ENCODE peak calls at places on chromosomes 1 and 21, in five cellular contexts. One of them, this sample, is unnamed. For H3K9me3, the result is how much of the 10 kb centered on the place peaks cover.

GRCh38 chr21:26972131-26972707 is 5.3 kb upstream of the ADAMTS5 start:
- DNase-seq in heart left ventricle: no peak
- DNase-seq in transverse colon: no peak
- DNase-seq in ovary: no peak
- DNase-seq in HCT116: no peak
- DNase-seq in this sample: no peak

GRCh38 chr1:204084247-204084772 is 11.4 kb downstream of the SOX13 start:
- DNase-seq in ovary: no peak
- DNase-seq in HCT116: no peak
- DNase-seq in transverse colon: peak
- DNase-seq in heart left ventricle: no peak
- DNase-seq in this sample: peak

GRCh38 chr1:221987860-221988520 is 246.1 kb upstream of the DUSP10 start:
- DNase-seq in ovary: no peak
- DNase-seq in heart left ventricle: no peak
- DNase-seq in HCT116: no peak
- DNase-seq in transverse colon: no peak
- DNase-seq in this sample: no peak

GRCh38 chr1:1292442-1292779 is 12.2 kb downstream of the SCNN1D start:
- DNase-seq in heart left ventricle: no peak
- DNase-seq in HCT116: no peak
- DNase-seq in ovary: no peak
- DNase-seq in transverse colon: no peak
- DNase-seq in this sample: no peak

GRCh38 chr1:162943627-162944026 is 82.7 kb upstream of the CCDC190 start:
- DNase-seq in ovary: no peak
- DNase-seq in HCT116: no peak
- DNase-seq in transverse colon: no peak
- DNase-seq in heart left ventricle: no peak
- DNase-seq in this sample: no peak

GRCh38 chr1:219130536-219130935 is 43.1 kb upstream of the LYPLAL1 start:
- DNase-seq in ovary: no peak
- DNase-seq in HCT116: no peak
- DNase-seq in heart left ventricle: no peak
- DNase-seq in transverse colon: no peak
- DNase-seq in this sample: no peak

GRCh38 chr1:190452272-190452848 is 25.3 kb downstream of the BRINP3 start:
- DNase-seq in ovary: no peak
- DNase-seq in heart left ventricle: no peak
- DNase-seq in transverse colon: no peak
- DNase-seq in HCT116: no peak
- DNase-seq in this sample: no peak

GRCh38 chr1:154404511-154404931 is 622 bp upstream of the IL6R start:
- DNase-seq in ovary: no peak
- DNase-seq in HCT116: no peak
- DNase-seq in heart left ventricle: no peak
- DNase-seq in transverse colon: no peak
- DNase-seq in this sample: no peak

GRCh38 chr1:155171836-155172731 is 1.0 kb downstream of the KRTCAP2 start:
- DNase-seq in heart left ventricle: peak
- DNase-seq in transverse colon: no peak
- DNase-seq in HCT116: no peak
- DNase-seq in ovary: no peak
- DNase-seq in this sample: no peak

GRCh38 chr1:53410691-53411090 is 48.5 kb upstream of the DMRTB1 start:
- DNase-seq in transverse colon: no peak
- DNase-seq in HCT116: no peak
- DNase-seq in heart left ventricle: no peak
- DNase-seq in ovary: no peak
- DNase-seq in this sample: no peak

GRCh38 chr1:112508242-112509004 is at the start of gene WNT2B:
- DNase-seq in transverse colon: peak
- DNase-seq in HCT116: no peak
- DNase-seq in ovary: peak
- DNase-seq in heart left ventricle: no peak
- DNase-seq in this sample: no peak

GRCh38 chr21:17146426-17146825 is 366.4 kb upstream of the CXADR start:
- DNase-seq in ovary: no peak
- DNase-seq in transverse colon: no peak
- DNase-seq in heart left ventricle: no peak
- DNase-seq in HCT116: no peak
- DNase-seq in this sample: no peak

GRCh38 chr1:110307239-110307974 is 31.8 kb upstream of the RBM15 start:
- DNase-seq in heart left ventricle: no peak
- DNase-seq in transverse colon: no peak
- DNase-seq in ovary: no peak
- DNase-seq in HCT116: no peak
- DNase-seq in this sample: no peak

GRCh38 chr1:162631546-162632233 is 574 bp upstream of the DDR2 start:
- DNase-seq in HCT116: no peak
- DNase-seq in heart left ventricle: peak
- DNase-seq in transverse colon: no peak
- DNase-seq in ovary: peak
- DNase-seq in this sample: no peak

GRCh38 chr1:159162511-159163265 is 8.7 kb upstream of the CADM3 start:
- DNase-seq in HCT116: no peak
- DNase-seq in heart left ventricle: no peak
- DNase-seq in ovary: no peak
- DNase-seq in transverse colon: no peak
- DNase-seq in this sample: no peak

GRCh38 chr1:119188926-119189325 is 48.5 kb upstream of the WARS2 start:
- DNase-seq in transverse colon: no peak
- DNase-seq in HCT116: no peak
- DNase-seq in heart left ventricle: no peak
- DNase-seq in ovary: no peak
- DNase-seq in this sample: no peak

GRCh38 chr1:30572192-30572591 is 151.2 kb downstream of the MATN1 start:
- DNase-seq in HCT116: no peak
- DNase-seq in ovary: no peak
- DNase-seq in heart left ventricle: no peak
- DNase-seq in transverse colon: no peak
- DNase-seq in this sample: no peak

GRCh38 chr1:245007686-245008085 is 143.3 kb upstream of the HNRNPU start:
- DNase-seq in transverse colon: no peak
- DNase-seq in heart left ventricle: no peak
- DNase-seq in ovary: no peak
- DNase-seq in HCT116: no peak
- DNase-seq in this sample: no peak

GRCh38 chr1:108357802-108358201 is 92.3 kb upstream of the NBPF6 start:
- DNase-seq in heart left ventricle: no peak
- DNase-seq in HCT116: no peak
- DNase-seq in ovary: no peak
- DNase-seq in transverse colon: no peak
- DNase-seq in this sample: no peak

GRCh38 chr1:199312626-199313025 is 673.8 kb downstream of the PTPRC start:
- DNase-seq in ovary: no peak
- DNase-seq in HCT116: no peak
- DNase-seq in transverse colon: no peak
- DNase-seq in heart left ventricle: no peak
- DNase-seq in this sample: no peak

GRCh38 chr1:60388092-60388987 is 314.8 kb upstream of the C1orf87 start:
- DNase-seq in transverse colon: no peak
- DNase-seq in HCT116: no peak
- DNase-seq in heart left ventricle: no peak
- DNase-seq in ovary: no peak
- DNase-seq in this sample: no peak

GRCh38 chr1:193103759-193104495 is 1.3 kb downstream of the GLRX2 start:
- DNase-seq in heart left ventricle: no peak
- DNase-seq in HCT116: no peak
- DNase-seq in transverse colon: no peak
- DNase-seq in ovary: no peak
- DNase-seq in this sample: no peak

DNA sequence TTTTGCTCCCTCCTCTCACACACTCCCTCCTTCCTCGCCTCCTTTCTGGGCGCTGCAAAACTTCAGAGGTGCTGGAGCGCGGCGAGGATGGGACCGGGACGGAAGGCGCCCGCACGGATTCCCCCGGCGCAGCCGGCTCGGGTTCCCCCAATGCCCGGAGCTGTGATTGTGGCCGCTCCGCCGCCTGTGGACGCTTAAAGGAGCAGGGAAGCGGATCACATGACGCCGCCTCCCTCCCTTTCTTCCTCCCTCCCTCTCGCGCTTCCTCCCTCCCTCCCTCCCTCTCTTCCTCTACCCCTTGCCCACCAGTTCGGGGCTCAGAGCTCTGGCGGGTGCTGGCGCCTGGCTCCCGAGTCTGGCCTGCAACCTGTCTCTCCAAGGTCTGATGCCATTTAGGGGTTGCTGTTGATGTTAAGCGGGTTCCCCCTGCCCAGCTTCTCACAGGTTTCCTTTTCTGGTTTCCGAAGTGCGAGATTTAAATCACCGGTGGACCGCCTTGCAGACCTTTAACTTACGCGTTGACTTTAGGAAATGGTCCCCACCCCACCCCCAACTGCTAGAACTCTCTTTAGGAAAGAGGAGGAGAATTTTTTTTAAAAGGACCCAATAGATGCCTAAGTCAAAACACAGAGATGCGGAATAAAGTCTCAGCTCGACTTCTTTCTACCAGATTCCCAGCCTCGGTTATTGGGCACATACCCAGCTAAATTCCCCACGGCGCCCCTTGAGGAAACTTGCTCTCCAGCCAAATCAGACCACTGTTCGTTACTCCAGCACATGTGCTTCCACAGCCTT is at the start of gene WLS:
- DNase-seq in ovary: peak
- DNase-seq in transverse colon: peak
- DNase-seq in HCT116: peak
- DNase-seq in heart left ventricle: peak
- DNase-seq in this sample: peak
- TF ChIP-seq POLR2A in ovary: peak
- TF ChIP-seq POLR2A in transverse colon: peak
- TF ChIP-seq POLR2A in HCT116: peak
- TF ChIP-seq POLR2A in heart left ventricle: peak
- TF ChIP-seq POLR2A in this sample: peak

GRCh38 chr1:247165674-247166073 is 6.1 kb downstream of the ZNF124 start:
- DNase-seq in ovary: no peak
- DNase-seq in transverse colon: no peak
- DNase-seq in heart left ventricle: no peak
- DNase-seq in HCT116: no peak
- DNase-seq in this sample: no peak

DNA sequence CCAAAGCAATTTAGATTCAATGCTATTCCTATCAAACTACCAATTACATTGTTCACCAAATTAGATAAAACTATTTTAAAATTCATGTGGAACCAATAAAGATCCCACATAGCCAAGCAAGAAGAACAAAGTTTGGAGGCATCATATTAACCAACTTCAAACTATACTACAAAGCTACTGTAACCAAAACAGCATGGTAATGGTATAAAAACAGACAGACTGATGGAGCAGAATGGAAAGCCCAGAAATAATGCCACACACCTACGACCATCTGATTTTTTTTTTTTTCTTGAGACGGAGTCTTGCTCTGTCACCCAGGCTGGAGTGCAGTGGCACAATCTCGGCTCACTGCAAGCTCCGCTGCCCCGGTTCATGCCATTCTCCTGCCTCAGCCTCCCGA is 7.1 kb downstream of the ZNF124 start:
- DNase-seq in HCT116: no peak
- DNase-seq in heart left ventricle: no peak
- DNase-seq in transverse colon: no peak
- DNase-seq in ovary: no peak
- DNase-seq in this sample: no peak
- H3K9me3 ChIP-seq in HCT116: under half
- H3K9me3 ChIP-seq in heart left ventricle: half or more
- H3K9me3 ChIP-seq in transverse colon: half or more
- H3K9me3 ChIP-seq in ovary: under half
- H3K9me3 ChIP-seq in this sample: under half

DNA sequence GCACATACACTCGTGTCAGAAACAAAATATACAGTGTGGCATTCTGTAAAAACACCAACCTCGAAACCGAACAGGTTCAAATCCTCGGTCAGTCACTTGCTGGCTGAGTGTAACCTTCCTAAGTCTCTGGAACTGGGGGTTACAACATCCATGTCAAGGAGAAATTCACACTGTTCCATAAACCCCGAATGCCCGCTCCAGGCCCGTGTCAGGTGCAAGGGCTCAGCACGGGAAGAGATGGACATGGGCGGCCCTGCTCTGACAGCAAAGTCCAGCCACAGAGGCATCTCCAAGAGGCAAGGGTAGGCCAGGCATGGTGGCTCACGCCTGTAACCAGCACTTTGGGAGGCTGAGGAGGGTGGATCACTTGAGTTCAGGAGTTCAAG is 79.5 kb downstream of the SLC66A1 start:
- DNase-seq in heart left ventricle: no peak
- DNase-seq in HCT116: no peak
- DNase-seq in transverse colon: no peak
- DNase-seq in ovary: no peak
- DNase-seq in this sample: no peak
- TF ChIP-seq CTCF in heart left ventricle: no peak
- TF ChIP-seq CTCF in HCT116: no peak
- TF ChIP-seq CTCF in transverse colon: no peak
- TF ChIP-seq CTCF in ovary: no peak
- TF ChIP-seq CTCF in this sample: no peak

DNA sequence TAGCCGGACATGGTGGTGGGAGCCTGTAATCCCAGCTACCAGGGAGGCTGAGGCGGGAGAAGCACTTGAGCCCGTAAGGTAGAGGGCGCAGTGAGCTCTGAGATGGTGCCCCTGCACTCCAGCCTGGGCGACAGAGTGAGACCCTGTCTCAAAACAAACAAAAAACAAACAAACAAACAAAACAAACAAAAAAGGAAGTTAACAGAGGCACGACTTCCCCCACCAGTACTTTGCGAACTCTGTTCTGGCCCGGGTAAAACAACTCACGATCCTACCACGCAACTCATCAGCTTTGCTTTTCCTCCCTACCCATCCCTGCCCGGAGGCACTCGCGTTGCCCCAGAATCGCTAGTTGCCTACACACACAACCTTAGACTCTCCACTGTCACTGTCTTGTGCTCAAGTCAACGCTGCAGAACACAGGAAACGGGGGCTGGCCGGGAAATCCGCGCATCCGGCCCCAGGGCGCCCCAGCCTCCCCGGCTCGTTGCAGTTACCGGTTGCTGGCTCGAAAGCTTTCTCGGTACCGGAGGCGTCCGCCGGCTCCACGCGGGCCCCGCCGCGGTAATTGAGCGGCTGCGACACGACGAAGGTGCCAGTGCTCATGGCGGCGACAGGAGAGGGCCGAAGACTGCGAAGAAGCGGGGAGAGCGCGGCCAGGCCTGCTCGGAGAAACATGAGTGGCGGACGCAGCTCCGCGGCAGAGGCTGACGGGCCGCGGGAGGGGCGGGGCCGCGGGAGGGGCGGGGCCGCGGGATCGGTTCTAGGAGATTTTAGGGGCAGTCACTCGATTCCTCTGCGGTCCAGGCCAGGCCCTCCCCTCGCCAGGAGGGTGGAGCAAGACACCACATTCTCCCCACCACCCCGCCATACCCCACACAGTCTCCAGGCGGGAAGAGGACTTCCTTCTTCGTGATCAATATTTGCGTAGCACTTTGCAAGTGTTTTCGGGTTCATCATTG is at the start of gene ALDH9A1:
- DNase-seq in HCT116: peak
- DNase-seq in ovary: peak
- DNase-seq in heart left ventricle: peak
- DNase-seq in transverse colon: peak
- DNase-seq in this sample: peak
- TF ChIP-seq POLR2A in HCT116: peak
- TF ChIP-seq POLR2A in ovary: peak
- TF ChIP-seq POLR2A in heart left ventricle: peak
- TF ChIP-seq POLR2A in transverse colon: peak
- TF ChIP-seq POLR2A in this sample: peak